ENCODE peak calls at places on chromosomes 12 and 14, in six cellular contexts. U is mesenchymal stem cell, V is stomach, Q is astrocyte, A is ascending aorta, B is K562. S is an unnamed sample.

GRCh38 chr14:71324767-71325272 is 417.6 kb downstream of the PCNX1 start:
- DNase-seq in U (peak; percentile 34), V (no peak), Q (no peak), A (no peak), B (peak; percentile 66), S (no peak)

GRCh38 chr12:2783936-2784600 is 10.7 kb upstream of the FKBP4 start:
- DNase-seq in U (peak; percentile 53), V (peak; percentile 70), Q (no peak), A (no peak), B (peak; percentile 56), S (peak; percentile 45)

GRCh38 chr12:25929096-25929637 is 29.3 kb upstream of the RASSF8 start:
- DNase-seq in U (no peak), V (no peak), Q (peak; percentile 14), A (no peak), B (no peak), S (peak; percentile 67)

GRCh38 chr12:123499332-123499731 is 34.2 kb downstream of the RILPL1 start:
- DNase-seq in U (no peak), V (no peak), Q (no peak), A (no peak), B (no peak), S (no peak)

GRCh38 chr12:89417246-89417977 is 65.1 kb upstream of the DUSP6 start:
- DNase-seq in U (peak; percentile 21), V (no peak), Q (peak; percentile 39), A (no peak), B (no peak), S (peak; percentile 27)

GRCh38 chr12:106074706-106075392 is 63.9 kb downstream of the NUAK1 start:
- DNase-seq in U (peak; percentile 92), V (no peak), Q (peak; percentile 90), A (no peak), B (no peak), S (no peak)

GRCh38 chr14:77003960-77004710 is 24.4 kb downstream of the IRF2BPL start:
- DNase-seq in U (peak; percentile 65), V (peak; percentile 70), Q (peak; percentile 65), A (no peak), B (no peak), S (peak; percentile 42)

GRCh38 chr12:120110550-120111501 is 5.7 kb downstream of the RAB35 start:
- DNase-seq in U (no peak), V (peak; percentile 63), Q (no peak), A (peak; percentile 40), B (no peak), S (no peak)

GRCh38 chr14:61459229-61459628 is 137.8 kb downstream of the PRKCH start:
- DNase-seq in U (no peak), V (no peak), Q (no peak), A (no peak), B (no peak), S (no peak)

GRCh38 chr14:22545842-22546721 is 42.9 kb downstream of the DAD1 start:
- DNase-seq in U (peak; percentile 93), V (no peak), Q (peak; percentile 86), A (no peak), B (no peak), S (peak; percentile 71)

GRCh38 chr14:105478624-105479305 is 4.1 kb downstream of the CRIP2 start:
- DNase-seq in U (no peak), V (no peak), Q (no peak), A (no peak), B (no peak), S (no peak)

GRCh38 chr14:63203618-63204406 is 431 bp upstream of the RHOJ start:
- DNase-seq in U (peak; percentile 97), V (peak; percentile 47), Q (peak; percentile 99), A (peak; percentile 13), B (no peak), S (peak; percentile 70)

GRCh38 chr12:27861428-27862167 is 81.6 kb upstream of the MANSC4 start:
- DNase-seq in U (peak; percentile 75), V (peak; percentile 51), Q (no peak), A (no peak), B (peak; percentile 1), S (no peak)

GRCh38 chr14:50353126-50353525 is 41.0 kb downstream of the DMAC2L start:
- DNase-seq in U (no peak), V (no peak), Q (no peak), A (no peak), B (no peak), S (no peak)

GRCh38 chr12:75349946-75350345 is 15.5 kb downstream of the GLIPR1L1 start:
- DNase-seq in U (no peak), V (no peak), Q (no peak), A (no peak), B (no peak), S (no peak)

GRCh38 chr14:52422650-52423356 is 108.7 kb downstream of the PTGER2 start:
- DNase-seq in U (peak; percentile 42), V (no peak), Q (no peak), A (no peak), B (no peak), S (no peak)

GRCh38 chr12:103829092-103829491 is 11.9 kb downstream of the NT5DC3 start:
- DNase-seq in U (no peak), V (no peak), Q (no peak), A (no peak), B (no peak), S (no peak)

GRCh38 chr12:101671157-101671791 is 26.2 kb upstream of the CHPT1 start:
- DNase-seq in U (no peak), V (peak; percentile 38), Q (no peak), A (no peak), B (no peak), S (no peak)

GRCh38 chr12:109169262-109169661 is 52.9 kb downstream of the ACACB start:
- DNase-seq in U (no peak), V (no peak), Q (no peak), A (no peak), B (no peak), S (no peak)

GRCh38 chr14:34044666-34045306 is 93.9 kb upstream of the EGLN3 start:
- DNase-seq in U (no peak), V (no peak), Q (no peak), A (no peak), B (no peak), S (no peak)

GRCh38 chr12:6056406-6057211 is 67.9 kb downstream of the VWF start:
- DNase-seq in U (no peak), V (no peak), Q (no peak), A (no peak), B (peak; percentile 13), S (peak; percentile 31)
- H3K4me3 ChIP-seq in U (no peak overlapping the region), V (no peak overlapping the region), Q (no peak overlapping the region), A (peak overlapping the region; percentile 2), B (no peak overlapping the region), S (no peak overlapping the region)

GRCh38 chr12:133120385-133121191 is 9.5 kb downstream of the ZNF891 start:
- DNase-seq in U (peak; percentile 11), V (no peak), Q (no peak), A (no peak), B (no peak), S (no peak)
- H3K9me3 ChIP-seq in U (peaks cover 100% of the 10 kb centered on the region), V (peaks cover 100% of the 10 kb centered on the region), Q (peaks cover 66% of the 10 kb centered on the region), A (peaks cover 100% of the 10 kb centered on the region), B (peaks cover 30% of the 10 kb centered on the region), S (peaks cover 51% of the 10 kb centered on the region)

GRCh38 chr14:101483829-101484228 is 77.5 kb upstream of the DIO3 start:
- DNase-seq in U (no peak), V (no peak), Q (no peak), A (no peak), B (no peak), S (no peak)
- H3K27me3 ChIP-seq in U (no peaks in the 10 kb centered on the region), V (no peaks in the 10 kb centered on the region), Q (no peaks in the 10 kb centered on the region), A (no peaks in the 10 kb centered on the region), B (peaks cover 2% of the 10 kb centered on the region), S (no peaks in the 10 kb centered on the region)

GRCh38 chr12:20629414-20630156 is 65.5 kb upstream of the SLCO1C1 start:
- DNase-seq in U (peak; percentile 13), V (no peak), Q (peak; percentile 76), A (peak; percentile 17), B (no peak), S (peak; percentile 38)
- H3K4me3 ChIP-seq in U (no peak overlapping the region), V (no peak overlapping the region), Q (no peak overlapping the region), A (peak overlapping the region; percentile 35), B (no peak overlapping the region), S (no peak overlapping the region)

GRCh38 chr12:132925597-132926416 is 30.3 kb downstream of the ZNF605 start:
- DNase-seq in U (peak; percentile 6), V (no peak), Q (no peak), A (no peak), B (no peak), S (no peak)
- H3K9me3 ChIP-seq in U (peaks cover 98% of the 10 kb centered on the region), V (peaks cover 100% of the 10 kb centered on the region), Q (peaks cover 70% of the 10 kb centered on the region), A (peaks cover 100% of the 10 kb centered on the region), B (peaks cover 20% of the 10 kb centered on the region), S (peaks cover 73% of the 10 kb centered on the region)

DNA sequence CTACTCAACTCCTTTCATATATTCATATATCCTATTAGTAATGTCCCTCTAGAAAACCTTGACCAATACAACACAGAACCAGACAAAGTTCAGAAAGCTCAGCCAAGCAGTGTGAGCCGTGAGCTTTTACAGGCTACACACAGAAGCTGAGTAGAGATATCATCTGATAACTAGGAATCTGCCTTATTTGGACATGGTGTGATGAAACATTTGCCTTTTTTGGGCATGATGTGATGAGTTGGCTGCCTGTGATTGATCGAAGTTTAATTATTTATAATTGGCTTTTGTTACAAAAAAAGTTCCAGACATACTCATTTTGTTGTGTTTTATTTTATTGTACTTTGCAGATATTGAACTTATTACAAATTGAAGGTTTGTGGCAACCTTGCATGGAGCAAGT is 46.6 kb downstream of the TESPA1 start:
- DNase-seq in U (no peak), V (no peak), Q (no peak), A (no peak), B (no peak), S (no peak)
- H3K27me3 ChIP-seq in U (peaks cover 7% of the 10 kb centered on the region), V (no peaks in the 10 kb centered on the region), Q (no peaks in the 10 kb centered on the region), A (no peaks in the 10 kb centered on the region), B (no peaks in the 10 kb centered on the region), S (no peaks in the 10 kb centered on the region)

S was measured in MG63.